ENCODE peak calls at places on chromosomes 6 and 20, in ten cellular contexts. P, M, H, I, A, U, B, S, X and N are unnamed samples.

GRCh38 chr6:138307816-138308727 is 69.6 kb upstream of the SMIM28 start:
- DNase-seq in H (no peak), I (peak; percentile 89), S (no peak), P (no peak), U (peak; percentile 46), X (no peak), M (no peak), A (no peak), B (no peak), N (no peak)

GRCh38 chr6:134247271-134247833 is 70.6 kb downstream of the SGK1 start:
- DNase-seq in H (peak; percentile 57), P (no peak), M (no peak), B (no peak), I (no peak), A (no peak), X (peak; percentile 95), U (no peak), S (peak; percentile 85), N (no peak)

GRCh38 chr6:22325481-22325880 is 28.6 kb upstream of the PRL start:
- DNase-seq in B (no peak), P (no peak), U (no peak), X (no peak), M (no peak), I (no peak), A (no peak), H (no peak), S (no peak), N (no peak)

GRCh38 chr20:63350597-63351379 is 10.4 kb downstream of the CHRNA4 start:
- DNase-seq in B (no peak), P (no peak), I (no peak), H (no peak), A (no peak), S (no peak), X (no peak), M (no peak), U (no peak), N (no peak)

GRCh38 chr6:134593024-134593423 is 275.1 kb upstream of the SGK1 start:
- DNase-seq in P (no peak), B (no peak), X (no peak), I (no peak), U (no peak), S (no peak), H (no peak), A (no peak), M (no peak), N (no peak)

GRCh38 chr6:38459291-38459690 is 180.4 kb downstream of the BTBD9 start:
- DNase-seq in H (no peak), U (peak; percentile 48), A (no peak), B (no peak), I (no peak), X (no peak), S (peak; percentile 23), M (peak; percentile 23), P (no peak), N (no peak)

GRCh38 chr20:62123450-62124118 is 1.3 kb downstream of the LSM14B start:
- DNase-seq in X (no peak), B (no peak), U (peak; percentile 48), I (no peak), M (no peak), A (no peak), P (no peak), H (no peak), S (peak; percentile 38), N (no peak)

GRCh38 chr6:145865595-145865994 is 51.0 kb upstream of the FBXO30 start:
- DNase-seq in U (no peak), B (no peak), A (no peak), M (no peak), S (no peak), H (no peak), I (no peak), X (peak; percentile 9), P (no peak), N (no peak)

GRCh38 chr6:27332692-27333641 is 20.9 kb upstream of the POM121L2 start:
- DNase-seq in B (no peak), X (no peak), U (peak; percentile 46), P (peak; percentile 36), I (no peak), S (peak; percentile 71), H (peak; percentile 42), M (peak; percentile 18), A (peak; percentile 48), N (no peak)

GRCh38 chr6:132490024-132490423 is 22.9 kb downstream of the STX7 start:
- DNase-seq in U (peak; percentile 75), H (no peak), M (no peak), I (no peak), P (no peak), B (no peak), X (no peak), S (no peak), A (no peak), N (no peak)

GRCh38 chr6:121436172-121436965 is 923 bp downstream of the GJA1 start:
- DNase-seq in A (no peak), I (no peak), B (no peak), S (peak; percentile 4), U (no peak), P (no peak), M (no peak), X (peak; percentile 22), H (no peak), N (no peak)

GRCh38 chr6:44388135-44388487 is 605 bp downstream of the CDC5L start:
- DNase-seq in M (no peak), X (no peak), U (peak; percentile 8), B (no peak), P (no peak), A (no peak), S (peak; percentile 12), I (no peak), H (no peak), N (no peak)

GRCh38 chr6:33746036-33746600 is 587 bp downstream of the IP6K3 start:
- DNase-seq in U (peak; percentile 53), S (peak; percentile 29), M (no peak), A (no peak), I (no peak), P (no peak), X (no peak), B (no peak), H (no peak), N (peak; percentile 91)

GRCh38 chr20:45780159-45780558 is 11.5 kb downstream of the WFDC3 start:
- DNase-seq in X (no peak), A (no peak), S (no peak), B (no peak), U (no peak), I (no peak), H (no peak), P (no peak), M (no peak), N (no peak)

GRCh38 chr6:11668455-11668854 is 110.1 kb downstream of the ADTRP start:
- DNase-seq in A (no peak), M (no peak), H (no peak), P (no peak), U (no peak), B (no peak), I (peak; percentile 45), S (no peak), X (no peak), N (no peak)

GRCh38 chr6:44001318-44001868 is 125.9 kb downstream of the MRPL14 start:
- DNase-seq in S (no peak), B (no peak), P (no peak), M (no peak), A (no peak), U (peak; percentile 19), X (no peak), H (no peak), I (no peak), N (no peak)

GRCh38 chr20:38173237-38174156 is 8.4 kb upstream of the TGM2 start:
- DNase-seq in P (peak; percentile 79), B (no peak), I (no peak), H (no peak), X (no peak), S (peak; percentile 92), M (peak; percentile 43), U (peak; percentile 88), A (no peak), N (peak; percentile 90)

GRCh38 chr6:100229512-100229911 is 235.2 kb downstream of the SIM1 start:
- DNase-seq in S (no peak), P (no peak), H (no peak), M (no peak), A (no peak), X (no peak), I (no peak), U (no peak), B (no peak), N (no peak)

GRCh38 chr20:49942303-49942702 is 6.1 kb downstream of the RNF114 start:
- DNase-seq in P (no peak), M (no peak), H (no peak), U (no peak), S (no peak), X (no peak), I (no peak), A (no peak), B (no peak), N (no peak)
- TF ChIP-seq CTCF in P (no peak), M (no peak), H (no peak), U (no peak), S (no peak), X (no peak), I (no peak), A (no peak), B (no peak), N (no peak)

DNA sequence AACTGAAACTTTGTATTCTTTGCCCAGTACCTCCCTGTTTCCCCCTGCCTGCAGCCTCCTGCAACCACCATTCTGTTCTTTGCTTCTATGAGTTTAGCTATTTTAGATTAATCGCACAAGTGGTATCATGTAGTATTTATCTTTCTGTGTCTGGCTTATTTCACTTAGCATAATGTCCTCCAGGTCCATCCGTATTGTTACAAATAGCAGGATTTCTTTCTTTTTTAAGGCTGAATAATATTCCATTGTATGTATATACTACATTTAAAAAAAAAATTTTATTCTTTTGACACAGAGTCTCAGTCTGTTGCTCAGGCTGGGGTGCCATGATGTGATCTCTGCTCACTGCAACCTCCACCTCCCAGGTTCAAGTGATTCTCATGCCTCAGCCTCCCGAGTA is 4.5 kb downstream of the C6orf89 start:
- DNase-seq in I (no peak), B (no peak), M (no peak), A (no peak), U (no peak), X (no peak), H (no peak), S (no peak), P (no peak), N (no peak)
- TF ChIP-seq CTCF in I (no peak), B (no peak), M (no peak), A (no peak), U (no peak), X (no peak), H (no peak), S (no peak), P (no peak), N (no peak)

GRCh38 chr20:362271-363254 is 15.7 kb downstream of the NRSN2 start:
- DNase-seq in I (no peak), B (no peak), S (peak; percentile 89), A (no peak), U (peak; percentile 86), H (no peak), P (no peak), X (peak; percentile 34), M (no peak), N (no peak)
- TF ChIP-seq CTCF in I (no peak), B (peak; percentile 22), S (peak; percentile 87), A (no peak), U (peak; percentile 45), H (no peak), P (peak; percentile 24), X (peak; percentile 41), M (peak; percentile 46), N (peak; percentile 28)

DNA sequence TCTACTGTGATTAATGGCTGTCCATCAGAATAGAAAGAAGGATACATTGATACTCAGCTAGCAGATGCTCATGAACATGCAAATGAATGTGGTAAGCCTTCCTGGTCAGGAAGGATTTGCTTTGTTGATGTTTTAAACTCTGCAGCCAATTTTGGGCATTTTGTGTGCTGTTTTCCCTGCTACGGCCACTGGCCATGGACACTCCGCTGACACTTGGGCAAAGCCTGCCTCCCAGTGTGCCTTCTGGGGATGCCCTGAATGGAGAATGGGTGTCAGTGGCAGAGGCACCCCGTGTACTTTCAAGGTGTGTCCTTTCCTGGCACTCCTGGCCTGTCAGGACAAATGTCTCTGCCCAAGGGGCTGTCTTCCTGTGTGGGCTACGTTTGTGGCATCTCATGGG is 113.1 kb downstream of the SOBP start:
- DNase-seq in U (no peak), M (no peak), P (no peak), A (no peak), H (no peak), I (no peak), B (no peak), S (peak; percentile 8), X (no peak), N (no peak)
- TF ChIP-seq CTCF in U (no peak), M (no peak), P (no peak), A (no peak), H (no peak), I (no peak), B (no peak), S (peak; percentile 8), X (no peak), N (no peak)